ENCODE peak calls at places on chromosomes 6 and 20, in seven cellular contexts. One of them, this sample, is unnamed.

GRCh38 chr6:27672113-27672799 is 199.4 kb upstream of the ZNF184 start:
- DNase-seq in fibroblast of lung: peak; percentile 59
- DNase-seq in mammary epithelial cell: peak; percentile 74
- DNase-seq in pancreas: no peak
- DNase-seq in OCI-LY7: no peak
- DNase-seq in tibial artery: no peak
- DNase-seq in CD4-positive, alpha-beta T cell: no peak
- DNase-seq in this sample: no peak

GRCh38 chr6:166825553-166826145 is 130.7 kb downstream of the RNASET2 start:
- DNase-seq in fibroblast of lung: peak; percentile 53
- DNase-seq in mammary epithelial cell: no peak
- DNase-seq in pancreas: no peak
- DNase-seq in OCI-LY7: no peak
- DNase-seq in tibial artery: no peak
- DNase-seq in CD4-positive, alpha-beta T cell: no peak
- DNase-seq in this sample: no peak

GRCh38 chr20:25083773-25084615 is 2.1 kb upstream of the VSX1 start:
- DNase-seq in fibroblast of lung: no peak
- DNase-seq in mammary epithelial cell: no peak
- DNase-seq in pancreas: peak; percentile 60
- DNase-seq in OCI-LY7: no peak
- DNase-seq in tibial artery: peak; percentile 54
- DNase-seq in CD4-positive, alpha-beta T cell: no peak
- DNase-seq in this sample: peak; percentile 62

GRCh38 chr6:7419065-7419464 is 29.5 kb downstream of the RIOK1 start:
- DNase-seq in fibroblast of lung: no peak
- DNase-seq in mammary epithelial cell: no peak
- DNase-seq in pancreas: no peak
- DNase-seq in OCI-LY7: no peak
- DNase-seq in tibial artery: no peak
- DNase-seq in CD4-positive, alpha-beta T cell: no peak
- DNase-seq in this sample: no peak

GRCh38 chr20:23100754-23101107 is 14.6 kb upstream of the CD93 start:
- DNase-seq in fibroblast of lung: no peak
- DNase-seq in mammary epithelial cell: no peak
- DNase-seq in pancreas: no peak
- DNase-seq in OCI-LY7: no peak
- DNase-seq in tibial artery: no peak
- DNase-seq in CD4-positive, alpha-beta T cell: no peak
- DNase-seq in this sample: no peak

GRCh38 chr6:54621285-54621684 is 225.3 kb upstream of the FAM83B start:
- DNase-seq in fibroblast of lung: no peak
- DNase-seq in mammary epithelial cell: no peak
- DNase-seq in pancreas: no peak
- DNase-seq in OCI-LY7: no peak
- DNase-seq in tibial artery: no peak
- DNase-seq in CD4-positive, alpha-beta T cell: no peak
- DNase-seq in this sample: no peak

GRCh38 chr6:148395583-148396101 is 53.0 kb downstream of the SASH1 start:
- DNase-seq in fibroblast of lung: no peak
- DNase-seq in mammary epithelial cell: no peak
- DNase-seq in pancreas: no peak
- DNase-seq in OCI-LY7: no peak
- DNase-seq in tibial artery: peak; percentile 76
- DNase-seq in CD4-positive, alpha-beta T cell: no peak
- DNase-seq in this sample: no peak

GRCh38 chr20:20972490-20972889 is 133.7 kb downstream of the LINC00237 start:
- DNase-seq in fibroblast of lung: no peak
- DNase-seq in mammary epithelial cell: no peak
- DNase-seq in pancreas: no peak
- DNase-seq in OCI-LY7: no peak
- DNase-seq in tibial artery: no peak
- DNase-seq in CD4-positive, alpha-beta T cell: no peak
- DNase-seq in this sample: no peak

GRCh38 chr6:134732761-134733160 is 217.1 kb downstream of the ALDH8A1 start:
- DNase-seq in fibroblast of lung: no peak
- DNase-seq in mammary epithelial cell: no peak
- DNase-seq in pancreas: no peak
- DNase-seq in OCI-LY7: no peak
- DNase-seq in tibial artery: no peak
- DNase-seq in CD4-positive, alpha-beta T cell: no peak
- DNase-seq in this sample: no peak

GRCh38 chr6:46377209-46377608 is 114.0 kb downstream of the RCAN2 start:
- DNase-seq in fibroblast of lung: no peak
- DNase-seq in mammary epithelial cell: no peak
- DNase-seq in pancreas: no peak
- DNase-seq in OCI-LY7: no peak
- DNase-seq in tibial artery: peak; percentile 76
- DNase-seq in CD4-positive, alpha-beta T cell: no peak
- DNase-seq in this sample: peak; percentile 80

GRCh38 chr6:118464620-118465019 is 83.5 kb upstream of the PLN start:
- DNase-seq in fibroblast of lung: peak; percentile 8
- DNase-seq in mammary epithelial cell: no peak
- DNase-seq in pancreas: no peak
- DNase-seq in OCI-LY7: no peak
- DNase-seq in tibial artery: no peak
- DNase-seq in CD4-positive, alpha-beta T cell: no peak
- DNase-seq in this sample: no peak

DNA sequence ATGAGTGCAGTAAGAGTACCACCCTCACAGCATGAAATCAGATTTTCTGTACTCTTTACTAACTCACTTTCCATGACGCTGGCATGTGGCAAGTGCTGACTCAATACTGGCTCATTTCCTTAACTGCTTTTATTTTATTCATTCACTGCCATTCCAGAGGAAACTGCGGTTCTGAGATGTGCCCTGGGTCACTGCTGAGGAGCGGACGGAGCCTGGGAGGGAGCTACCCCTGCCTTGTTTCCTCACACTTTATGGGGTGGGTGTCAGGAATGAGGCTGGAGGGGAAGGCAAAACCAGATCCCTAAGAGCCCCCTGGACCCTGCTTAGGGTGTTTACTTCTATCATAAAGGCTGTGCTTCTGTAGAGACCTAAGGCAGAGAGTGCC is 14.4 kb downstream of the NT5E start:
- DNase-seq in fibroblast of lung: peak; percentile 99
- DNase-seq in mammary epithelial cell: peak; percentile 92
- DNase-seq in pancreas: no peak
- DNase-seq in OCI-LY7: no peak
- DNase-seq in tibial artery: peak; percentile 78
- DNase-seq in CD4-positive, alpha-beta T cell: no peak
- DNase-seq in this sample: peak; percentile 86
- H3K27ac ChIP-seq in fibroblast of lung: peak overlapping the region; percentile 99
- H3K27ac ChIP-seq in mammary epithelial cell: peak overlapping the region; percentile 92
- H3K27ac ChIP-seq in pancreas: no peak overlapping the region
- H3K27ac ChIP-seq in OCI-LY7: no peak overlapping the region
- H3K27ac ChIP-seq in tibial artery: peak overlapping the region; percentile 66
- H3K27ac ChIP-seq in CD4-positive, alpha-beta T cell: no peak overlapping the region
- H3K27ac ChIP-seq in this sample: peak overlapping the region; percentile 66

DNA sequence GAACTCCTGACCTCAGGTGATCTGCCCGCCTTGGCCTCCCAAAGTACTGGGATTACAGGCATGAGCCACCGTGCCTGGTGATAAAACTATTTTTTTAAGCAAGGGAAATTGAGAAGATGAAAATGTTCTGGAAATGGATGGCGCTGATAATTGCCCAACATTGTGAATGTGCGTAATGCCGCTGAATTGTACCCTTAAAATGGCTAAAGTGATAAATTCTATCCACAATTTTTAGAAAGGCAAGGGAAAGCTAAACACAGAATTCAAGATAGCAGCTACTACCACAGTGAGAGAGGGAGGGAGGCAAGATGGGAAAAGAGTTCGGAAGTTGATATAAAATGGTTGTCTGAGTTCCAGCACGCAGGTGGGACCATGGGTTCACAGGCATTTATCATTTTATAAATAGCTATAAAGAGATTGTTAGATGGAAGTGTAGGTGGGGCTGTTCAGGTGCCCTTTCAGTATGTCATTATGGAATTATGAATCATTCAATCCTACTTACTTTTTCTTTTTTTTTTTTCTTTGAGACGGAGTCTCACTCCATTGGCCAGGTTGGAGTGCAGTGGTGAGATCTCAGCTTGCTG is 8.3 kb downstream of the RIPOR3 start:
- DNase-seq in fibroblast of lung: no peak
- DNase-seq in mammary epithelial cell: no peak
- DNase-seq in pancreas: no peak
- DNase-seq in OCI-LY7: no peak
- DNase-seq in tibial artery: no peak
- DNase-seq in CD4-positive, alpha-beta T cell: no peak
- DNase-seq in this sample: no peak
- TF ChIP-seq CTCF in fibroblast of lung: no peak
- TF ChIP-seq CTCF in mammary epithelial cell: no peak
- TF ChIP-seq CTCF in pancreas: no peak
- TF ChIP-seq CTCF in OCI-LY7: no peak
- TF ChIP-seq CTCF in tibial artery: no peak
- TF ChIP-seq CTCF in CD4-positive, alpha-beta T cell: no peak
- TF ChIP-seq CTCF in this sample: no peak

GRCh38 chr20:39080326-39080725 is 118.2 kb downstream of the DHX35 start:
- DNase-seq in fibroblast of lung: no peak
- DNase-seq in mammary epithelial cell: no peak
- DNase-seq in pancreas: no peak
- DNase-seq in OCI-LY7: no peak
- DNase-seq in tibial artery: no peak
- DNase-seq in CD4-positive, alpha-beta T cell: no peak
- DNase-seq in this sample: no peak
- H3K27ac ChIP-seq in fibroblast of lung: no peak overlapping the region
- H3K27ac ChIP-seq in mammary epithelial cell: no peak overlapping the region
- H3K27ac ChIP-seq in pancreas: no peak overlapping the region
- H3K27ac ChIP-seq in OCI-LY7: no peak overlapping the region
- H3K27ac ChIP-seq in tibial artery: no peak overlapping the region
- H3K27ac ChIP-seq in CD4-positive, alpha-beta T cell: no peak overlapping the region
- H3K27ac ChIP-seq in this sample: no peak overlapping the region

GRCh38 chr6:127690092-127690491 is 113.1 kb downstream of the C6orf58 start:
- DNase-seq in fibroblast of lung: peak; percentile 18
- DNase-seq in mammary epithelial cell: peak; percentile 1
- DNase-seq in pancreas: no peak
- DNase-seq in OCI-LY7: no peak
- DNase-seq in tibial artery: no peak
- DNase-seq in CD4-positive, alpha-beta T cell: no peak
- DNase-seq in this sample: no peak
- TF ChIP-seq CTCF in fibroblast of lung: peak; percentile 76
- TF ChIP-seq CTCF in mammary epithelial cell: peak; percentile 76
- TF ChIP-seq CTCF in pancreas: no peak
- TF ChIP-seq CTCF in OCI-LY7: peak; percentile 51
- TF ChIP-seq CTCF in tibial artery: no peak
- TF ChIP-seq CTCF in CD4-positive, alpha-beta T cell: no peak
- TF ChIP-seq CTCF in this sample: no peak

GRCh38 chr6:143059616-143060353 is 904 bp upstream of the AIG1 start:
- DNase-seq in fibroblast of lung: peak; percentile 94
- DNase-seq in mammary epithelial cell: peak; percentile 97
- DNase-seq in pancreas: no peak
- DNase-seq in OCI-LY7: peak; percentile 14
- DNase-seq in tibial artery: no peak
- DNase-seq in CD4-positive, alpha-beta T cell: peak; percentile 20
- DNase-seq in this sample: no peak

GRCh38 chr6:143061597-143062385 is 1.1 kb downstream of the AIG1 start:
- DNase-seq in fibroblast of lung: peak; percentile 36
- DNase-seq in mammary epithelial cell: no peak
- DNase-seq in pancreas: no peak
- DNase-seq in OCI-LY7: no peak
- DNase-seq in tibial artery: no peak
- DNase-seq in CD4-positive, alpha-beta T cell: no peak
- DNase-seq in this sample: no peak

GRCh38 chr6:143060806-143061596 is at the start of gene AIG1:
- DNase-seq in fibroblast of lung: no peak
- DNase-seq in mammary epithelial cell: peak; percentile 75
- DNase-seq in pancreas: no peak
- DNase-seq in OCI-LY7: no peak
- DNase-seq in tibial artery: peak; percentile 87
- DNase-seq in CD4-positive, alpha-beta T cell: peak; percentile 65
- DNase-seq in this sample: peak; percentile 81

GRCh38 chr6:143060354-143060805 is 309 bp upstream of the AIG1 start:
- DNase-seq in fibroblast of lung: peak; percentile 89
- DNase-seq in mammary epithelial cell: peak; percentile 82
- DNase-seq in pancreas: peak; percentile 86
- DNase-seq in OCI-LY7: peak; percentile 47
- DNase-seq in tibial artery: peak; percentile 92
- DNase-seq in CD4-positive, alpha-beta T cell: peak; percentile 73
- DNase-seq in this sample: peak; percentile 92

DNA sequence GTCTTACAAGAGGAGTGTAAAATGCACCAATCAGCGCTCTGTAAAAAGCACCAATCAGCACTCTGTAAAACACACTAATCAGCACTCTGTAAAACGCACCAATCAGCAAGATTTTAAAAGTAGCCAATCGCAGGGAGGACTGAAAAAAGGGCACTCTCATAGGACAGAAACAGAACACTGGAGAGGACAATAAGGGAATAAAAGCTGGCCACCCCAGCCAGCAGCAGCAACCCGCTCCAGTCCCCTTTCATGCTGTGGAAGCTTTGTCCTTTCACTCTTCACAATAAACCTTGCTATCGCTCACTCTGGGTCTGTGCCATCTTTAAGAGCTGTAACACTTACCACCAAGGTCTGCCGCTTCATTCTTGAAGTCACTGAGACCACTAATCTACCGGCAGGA is 1.7 kb upstream of the AIG1 start:
- DNase-seq in fibroblast of lung: peak; percentile 35
- DNase-seq in mammary epithelial cell: no peak
- DNase-seq in pancreas: no peak
- DNase-seq in OCI-LY7: no peak
- DNase-seq in tibial artery: no peak
- DNase-seq in CD4-positive, alpha-beta T cell: no peak
- DNase-seq in this sample: no peak
- H3K27ac ChIP-seq in fibroblast of lung: no peak overlapping the region
- H3K27ac ChIP-seq in mammary epithelial cell: peak overlapping the region; percentile 98
- H3K27ac ChIP-seq in pancreas: no peak overlapping the region
- H3K27ac ChIP-seq in OCI-LY7: no peak overlapping the region
- H3K27ac ChIP-seq in tibial artery: no peak overlapping the region
- H3K27ac ChIP-seq in CD4-positive, alpha-beta T cell: no peak overlapping the region
- H3K27ac ChIP-seq in this sample: no peak overlapping the region

GRCh38 chr6:15453186-15453585 is 207.3 kb downstream of the JARID2 start:
- DNase-seq in fibroblast of lung: no peak
- DNase-seq in mammary epithelial cell: no peak
- DNase-seq in pancreas: no peak
- DNase-seq in OCI-LY7: no peak
- DNase-seq in tibial artery: no peak
- DNase-seq in CD4-positive, alpha-beta T cell: no peak
- DNase-seq in this sample: no peak
- TF ChIP-seq CTCF in fibroblast of lung: no peak
- TF ChIP-seq CTCF in mammary epithelial cell: no peak
- TF ChIP-seq CTCF in pancreas: no peak
- TF ChIP-seq CTCF in OCI-LY7: no peak
- TF ChIP-seq CTCF in tibial artery: no peak
- TF ChIP-seq CTCF in CD4-positive, alpha-beta T cell: no peak
- TF ChIP-seq CTCF in this sample: no peak